ENCODE peak calls at places on chromosomes 2 and 18, in seven cellular contexts. Y is HFF-Myc, T is NB4, L is GM12865, H is astrocyte of the spinal cord, V is left ventricle myocardium inferior, J is GM23338. D is an unnamed sample.

GRCh38 chr2:8514748-8515389 is 167.0 kb upstream of the ID2 start:
- DNase-seq in H (no peak), T (no peak), Y (no peak), V (no peak), J (no peak), L (peak; percentile 95), D (no peak)

GRCh38 chr2:64751286-64752260 is 97.9 kb upstream of the SERTAD2 start:
- DNase-seq in Y (no peak), H (peak; percentile 49), T (peak; percentile 56), J (peak; percentile 22), L (no peak), V (no peak), D (no peak)

GRCh38 chr18:45522371-45522770 is 92.9 kb upstream of the SLC14A2 start:
- DNase-seq in T (no peak), Y (no peak), V (no peak), J (no peak), H (peak; percentile 67), L (no peak), D (no peak)

GRCh38 chr2:17257194-17257909 is 260.9 kb downstream of the RAD51AP2 start:
- DNase-seq in L (no peak), J (no peak), H (peak; percentile 26), T (no peak), Y (no peak), V (no peak), D (peak; percentile 32)

GRCh38 chr2:103445356-103445755 is 683.5 kb downstream of the TMEM182 start:
- DNase-seq in L (no peak), H (no peak), Y (no peak), J (no peak), T (no peak), V (no peak), D (no peak)

GRCh38 chr2:128978155-128978707 is 659.6 kb upstream of the HS6ST1 start:
- DNase-seq in V (no peak), Y (no peak), H (no peak), T (no peak), J (peak; percentile 11), L (no peak), D (no peak)

GRCh38 chr2:84556190-84556589 is 39.9 kb downstream of the DNAH6 start:
- DNase-seq in J (no peak), V (no peak), Y (no peak), T (no peak), H (no peak), L (peak; percentile 24), D (no peak)

GRCh38 chr2:22623620-22624019 is 761.4 kb upstream of the KLHL29 start:
- DNase-seq in J (no peak), T (no peak), L (no peak), V (no peak), Y (no peak), H (no peak), D (no peak)

GRCh38 chr2:55948176-55948921 is 24.8 kb upstream of the EFEMP1 start:
- DNase-seq in H (peak; percentile 37), V (no peak), T (no peak), Y (no peak), J (no peak), L (no peak), D (no peak)

GRCh38 chr18:5720132-5720531 is 175.2 kb downstream of the TMEM200C start:
- DNase-seq in Y (no peak), L (no peak), J (no peak), T (no peak), H (no peak), V (no peak), D (no peak)

GRCh38 chr2:200525066-200525465 is 941 bp upstream of the SGO2 start:
- DNase-seq in Y (no peak), L (no peak), J (no peak), V (no peak), H (no peak), T (no peak), D (no peak)
- TF ChIP-seq CTCF in Y (no peak), L (no peak), J (no peak), V (no peak), H (no peak), T (no peak), D (no peak)

GRCh38 chr2:222750533-222750932 is 79.1 kb downstream of the MOGAT1 start:
- DNase-seq in T (no peak), H (no peak), Y (no peak), J (no peak), V (no peak), L (no peak), D (no peak)
- H3K4me3 ChIP-seq in T (no peak overlapping the region), H (no peak overlapping the region), Y (no peak overlapping the region), J (no peak overlapping the region), V (no peak overlapping the region), L (no peak overlapping the region), D (no peak overlapping the region)

GRCh38 chr2:163736433-163737168 is 793 bp upstream of the FIGN start:
- DNase-seq in H (peak; percentile 48), Y (no peak), T (no peak), L (no peak), J (peak; percentile 90), V (peak; percentile 58), D (no peak)
- TF ChIP-seq CTCF in H (peak; percentile 49), Y (no peak), T (no peak), L (no peak), J (peak; percentile 37), V (peak; percentile 48), D (peak; percentile 38)

GRCh38 chr18:13481820-13482640 is 244.3 kb downstream of the FAM210A start:
- DNase-seq in J (no peak), H (no peak), T (no peak), V (no peak), Y (no peak), L (peak; percentile 64), D (no peak)
- H3K4me3 ChIP-seq in J (no peak overlapping the region), H (no peak overlapping the region), T (no peak overlapping the region), V (no peak overlapping the region), Y (no peak overlapping the region), L (no peak overlapping the region), D (no peak overlapping the region)

GRCh38 chr18:49360582-49360981 is 99.9 kb downstream of the DYM start:
- DNase-seq in L (peak; percentile 30), H (no peak), V (no peak), J (no peak), T (no peak), Y (no peak), D (no peak)

GRCh38 chr18:49359732-49360444 is 100.6 kb downstream of the DYM start:
- DNase-seq in J (no peak), V (no peak), H (peak; percentile 81), T (no peak), Y (peak; percentile 20), L (peak; percentile 52), D (peak; percentile 55)

DNA sequence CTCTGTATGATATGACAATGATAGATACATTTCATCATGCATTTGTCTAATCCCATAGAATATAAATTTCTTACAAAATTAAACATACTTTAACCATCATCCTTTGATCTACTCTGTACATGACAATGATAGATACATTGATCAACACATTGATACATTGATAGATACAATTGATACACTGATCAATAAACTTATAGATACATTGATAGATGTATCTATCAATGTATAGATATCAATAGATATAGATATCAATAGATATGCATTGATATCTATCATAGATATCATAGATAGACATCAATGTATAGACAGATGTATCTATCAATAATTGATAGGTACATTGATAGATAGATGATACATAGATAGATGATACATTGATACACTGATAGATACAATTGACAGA is 105.4 kb downstream of the DYM start:
- DNase-seq in T (no peak), Y (no peak), V (no peak), H (no peak), J (no peak), L (no peak), D (no peak)
- TF ChIP-seq CTCF in T (no peak), Y (no peak), V (no peak), H (no peak), J (no peak), L (no peak), D (no peak)

DNA sequence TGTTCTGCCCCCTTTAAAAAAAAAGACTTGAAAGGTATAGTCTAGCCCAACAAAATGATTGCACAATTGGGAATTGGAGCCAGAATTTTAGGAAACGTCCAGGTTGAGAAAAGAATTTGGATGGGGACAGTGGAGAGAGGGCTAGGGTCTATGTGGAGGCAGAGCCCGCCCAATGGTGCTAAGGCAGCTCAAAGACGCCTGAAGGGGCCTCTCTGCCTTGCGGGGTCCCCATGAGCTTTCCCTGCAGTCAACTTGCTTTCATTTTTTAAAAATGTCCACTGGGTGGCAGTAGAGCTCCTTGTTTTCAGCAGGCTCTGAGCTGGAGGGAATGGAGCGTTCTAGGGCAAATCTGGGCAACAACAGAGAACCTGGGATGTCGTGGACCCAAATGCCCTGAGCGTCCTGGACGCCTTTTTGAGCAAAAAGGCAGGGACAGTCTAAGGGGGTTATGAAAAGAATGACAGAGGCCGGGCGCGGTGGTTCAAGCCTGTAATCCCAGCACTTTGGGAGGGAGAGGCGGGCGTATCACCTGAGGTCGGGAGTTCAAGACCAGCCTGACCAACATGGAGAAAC is 40.2 kb upstream of the ITM2C start:
- DNase-seq in J (peak; percentile 97), Y (peak; percentile 59), T (peak; percentile 89), L (peak; percentile 90), H (peak; percentile 78), V (no peak), D (peak; percentile 40)
- H3K4me3 ChIP-seq in J (no peak overlapping the region), Y (no peak overlapping the region), T (no peak overlapping the region), L (peak overlapping the region; percentile 29), H (peak overlapping the region; percentile 16), V (peak overlapping the region; percentile 33), D (peak overlapping the region; percentile 35)

GRCh38 chr2:1051075-1051474 is 100.4 kb downstream of the SNTG2 start:
- DNase-seq in J (peak; percentile 82), H (peak; percentile 8), L (no peak), T (no peak), V (no peak), Y (no peak), D (no peak)
- TF ChIP-seq CTCF in J (peak; percentile 51), H (peak; percentile 28), L (no peak), T (no peak), V (no peak), Y (peak; percentile 19), D (peak; percentile 24)

DNA sequence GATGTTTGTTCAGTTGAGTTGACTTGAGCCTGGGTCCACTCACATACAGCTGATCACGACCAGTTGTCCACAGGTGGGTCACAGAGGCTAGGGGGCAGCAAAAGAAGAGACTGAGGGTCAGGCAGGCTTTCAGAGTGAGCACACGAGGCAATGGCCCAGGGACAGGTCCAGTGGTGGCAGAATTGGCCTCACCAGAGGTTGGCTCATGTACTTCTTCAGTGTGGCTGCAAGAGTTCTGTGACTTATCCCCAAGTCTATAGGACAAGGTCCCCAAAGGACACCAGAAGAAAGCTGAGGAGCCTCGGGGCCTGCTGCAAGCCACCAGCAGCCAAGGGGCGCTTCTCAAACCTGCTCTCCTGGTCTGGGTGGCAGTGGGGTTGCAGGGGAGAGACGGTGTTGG is 219.8 kb downstream of the TFCP2L1 start:
- DNase-seq in Y (no peak), J (no peak), L (no peak), V (no peak), H (no peak), T (no peak), D (no peak)
- H3K4me3 ChIP-seq in Y (no peak overlapping the region), J (no peak overlapping the region), L (no peak overlapping the region), V (no peak overlapping the region), H (no peak overlapping the region), T (no peak overlapping the region), D (no peak overlapping the region)

D was measured in AG09309.